ENCODE peak calls at places on chromosomes 6 and 20, in four cellular contexts. T is H1, R is K562, W is WTC11. Q is an unnamed sample.

GRCh38 chr6:129340983-129341382 is 369.0 kb downstream of the ARHGAP18 start:
- DNase-seq in T (no peak), W (no peak), R (no peak), Q (no peak)

GRCh38 chr6:11778648-11779307 is at the start of gene ADTRP:
- DNase-seq in T (no peak), W (no peak), R (peak; percentile 64), Q (no peak)

GRCh38 chr6:39865011-39865888 is 69.0 kb downstream of the MOCS1 start:
- DNase-seq in R (peak; percentile 83), T (peak; percentile 13), W (peak; percentile 94), Q (peak; percentile 65)

GRCh38 chr20:34997774-34998173 is 42.1 kb downstream of the MYH7B start:
- DNase-seq in R (no peak), W (no peak), T (no peak), Q (no peak)

GRCh38 chr6:147204843-147205311 is 660 bp downstream of the STXBP5 start:
- DNase-seq in W (no peak), R (no peak), T (no peak), Q (no peak)

GRCh38 chr20:64188682-64189529 is 24.7 kb downstream of the MYT1 start:
- DNase-seq in R (no peak), W (peak; percentile 35), T (peak; percentile 10), Q (peak; percentile 49)

GRCh38 chr6:47587503-47587902 is 109.9 kb downstream of the CD2AP start:
- DNase-seq in W (no peak), R (no peak), T (no peak), Q (no peak)

GRCh38 chr6:13119549-13119948 is 208.8 kb downstream of the TBC1D7 start:
- DNase-seq in R (no peak), T (no peak), W (no peak), Q (no peak)

GRCh38 chr6:125717120-125717731 is 32.2 kb upstream of the HEY2 start:
- DNase-seq in T (no peak), R (no peak), W (no peak), Q (no peak)

GRCh38 chr6:166411721-166412151 is 29.0 kb upstream of the MPC1 start:
- DNase-seq in T (no peak), R (no peak), W (no peak), Q (no peak)

GRCh38 chr6:77740380-77740779 is 87.5 kb downstream of the MEI4 start:
- DNase-seq in R (peak; percentile 7), W (no peak), T (no peak), Q (peak; percentile 11)

GRCh38 chr20:50338479-50339195 is 148.0 kb downstream of the CEBPB start:
- DNase-seq in T (no peak), W (peak; percentile 41), R (peak; percentile 52), Q (no peak)

GRCh38 chr6:105374010-105374420 is 28.9 kb downstream of the PREP start:
- DNase-seq in R (no peak), T (no peak), W (no peak), Q (no peak)

GRCh38 chr6:16146527-16146955 is 17.7 kb downstream of the MYLIP start:
- DNase-seq in T (no peak), W (no peak), R (no peak), Q (peak; percentile 38)

GRCh38 chr6:48213076-48213788 is 102.2 kb upstream of the PTCHD4 start:
- DNase-seq in R (no peak), W (no peak), T (no peak), Q (no peak)

GRCh38 chr6:24960991-24961475 is 25.3 kb upstream of the RIPOR2 start:
- DNase-seq in T (no peak), R (no peak), W (no peak), Q (no peak)

GRCh38 chr20:62922451-62922921 is 3.8 kb downstream of the DIDO1 start:
- DNase-seq in T (no peak), R (no peak), W (no peak), Q (no peak)
- TF ChIP-seq TEAD4 in T (no peak), R (no peak), W (no peak), Q (no peak)

GRCh38 chr20:10090588-10091166 is 55.9 kb downstream of the ANKEF1 start:
- DNase-seq in R (peak; percentile 21), W (peak; percentile 39), T (peak; percentile 19), Q (peak; percentile 50)
- TF ChIP-seq TEAD4 in R (no peak), W (no peak), T (no peak), Q (no peak)

GRCh38 chr6:583116-583515 is 73.8 kb downstream of the HUS1B start:
- DNase-seq in W (no peak), R (no peak), T (no peak), Q (no peak)

GRCh38 chr6:586553-586952 is 70.3 kb downstream of the HUS1B start:
- DNase-seq in W (no peak), T (no peak), R (no peak), Q (no peak)

GRCh38 chr6:579339-579738 is 77.6 kb downstream of the HUS1B start:
- DNase-seq in W (no peak), R (peak; percentile 41), T (no peak), Q (peak; percentile 69)

GRCh38 chr6:582370-582769 is 74.5 kb downstream of the HUS1B start:
- DNase-seq in R (no peak), W (peak; percentile 75), T (peak; percentile 66), Q (no peak)

DNA sequence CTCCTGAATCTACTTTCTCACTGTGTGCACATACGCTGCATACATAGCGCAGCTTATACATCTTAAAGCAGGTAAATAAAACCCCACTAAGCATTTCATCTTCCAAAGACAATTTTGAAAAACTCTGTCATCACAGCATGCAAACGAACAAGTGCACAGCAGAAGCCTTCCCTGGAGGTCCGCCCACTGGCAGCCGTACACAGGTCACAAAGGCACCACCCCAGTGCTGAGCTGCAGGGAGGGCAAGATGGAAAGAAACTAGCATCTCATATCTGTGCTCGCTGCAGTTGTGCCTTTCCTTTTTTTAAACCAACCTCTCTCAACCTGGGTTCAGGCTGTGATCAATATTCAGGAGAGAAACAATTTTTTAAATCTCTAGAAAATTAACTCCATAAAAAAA is 73.3 kb downstream of the HUS1B start:
- DNase-seq in W (no peak), R (no peak), T (no peak), Q (no peak)
- TF ChIP-seq TEAD4 in W (no peak), R (no peak), T (no peak), Q (no peak)

DNA sequence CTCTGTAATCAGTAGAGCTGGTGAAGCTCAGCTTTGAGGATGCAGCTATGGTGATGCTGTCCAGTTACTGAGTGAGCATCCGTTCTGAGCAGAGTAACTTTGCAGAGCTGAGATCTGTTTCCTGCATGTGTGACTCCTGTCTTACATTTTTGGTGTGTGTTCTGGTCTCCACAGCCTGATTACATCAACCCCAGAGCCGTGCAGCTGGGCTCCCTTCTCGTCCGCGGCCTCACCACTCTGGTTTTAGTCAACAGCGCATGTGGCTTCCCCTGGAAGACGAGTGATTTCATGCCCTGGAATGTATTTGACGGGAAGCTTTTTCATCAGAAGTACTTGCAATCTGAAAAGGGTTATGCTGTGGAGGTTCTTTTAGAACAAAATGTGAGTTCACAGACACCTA is 81.6 kb downstream of the FAM120B start:
- DNase-seq in T (no peak), W (no peak), R (no peak), Q (peak; percentile 66)
- TF ChIP-seq TEAD4 in T (no peak), W (no peak), R (no peak), Q (no peak)

DNA sequence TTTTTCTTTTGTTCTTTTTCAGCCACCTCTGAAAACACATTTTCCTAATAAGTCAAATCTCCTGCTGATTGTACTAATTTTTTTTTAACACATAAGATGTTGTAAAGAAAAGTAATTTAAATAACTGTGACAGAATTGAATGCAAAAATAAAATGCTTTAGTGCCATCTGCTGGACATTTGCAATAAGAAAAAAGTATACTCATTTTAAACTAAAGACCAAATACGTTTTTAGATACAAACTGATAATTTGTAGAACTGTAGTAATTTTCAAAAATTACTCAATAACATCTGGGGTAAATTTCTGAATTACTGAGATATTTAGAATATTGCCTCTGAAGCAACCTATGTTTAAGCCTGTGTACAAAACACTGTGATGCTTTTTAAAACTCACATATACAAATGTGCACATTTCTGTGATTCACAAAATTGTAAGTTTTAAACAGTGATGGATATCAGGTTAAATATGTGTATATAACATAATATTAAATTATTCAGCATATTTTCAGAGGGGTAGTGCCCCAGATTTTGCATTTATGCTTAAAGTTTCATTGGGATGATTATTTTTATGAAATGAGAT is 198.7 kb downstream of the RIMS1 start:
- DNase-seq in T (no peak), W (no peak), R (no peak), Q (no peak)
- TF ChIP-seq TEAD4 in T (no peak), W (no peak), R (no peak), Q (no peak)

DNA sequence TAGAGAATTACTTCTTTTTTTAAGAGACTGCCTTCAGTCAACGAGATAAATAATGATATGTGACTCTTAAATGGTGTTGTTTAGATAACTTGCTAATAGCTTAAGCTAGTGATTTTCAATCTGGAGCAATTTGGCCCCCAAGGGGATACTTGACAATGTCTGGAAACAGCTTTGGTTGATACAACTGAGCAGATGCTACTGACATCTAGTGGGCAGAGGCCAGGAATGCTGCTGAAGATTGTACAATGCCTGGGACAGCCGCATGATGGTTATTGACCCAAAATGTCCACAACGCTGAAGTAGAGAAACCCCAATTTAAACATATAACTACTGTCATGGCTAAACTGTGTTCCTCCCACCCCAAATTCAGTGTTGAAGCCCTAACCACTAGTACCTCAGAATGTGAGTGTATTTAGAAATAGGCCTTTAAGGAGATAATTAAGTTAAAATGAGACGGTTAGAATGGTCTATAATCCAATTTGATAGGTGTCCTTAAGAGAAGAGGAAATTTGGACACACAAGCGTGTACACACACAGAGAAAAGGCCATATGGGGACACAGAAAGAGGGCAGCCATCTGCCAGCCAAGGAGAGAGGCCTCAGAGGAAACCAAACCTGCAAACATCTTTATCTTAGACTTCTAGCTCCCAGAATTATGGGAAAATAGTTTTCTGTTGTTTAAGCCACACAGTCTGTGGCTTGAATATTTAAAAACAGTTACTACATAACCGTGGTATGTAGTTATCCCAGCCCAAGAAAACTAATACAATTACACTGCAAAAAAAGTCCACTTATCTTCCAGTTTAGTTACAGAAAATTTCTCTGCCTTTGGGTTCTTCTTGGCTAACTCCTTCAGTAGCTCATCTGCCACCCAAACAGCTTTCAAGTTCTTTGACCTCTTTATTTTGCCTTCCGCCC is 22.2 kb downstream of the RWDD2A start:
- DNase-seq in T (no peak), W (peak; percentile 49), R (peak; percentile 44), Q (peak; percentile 51)
- TF ChIP-seq TEAD4 in T (peak; percentile 69), W (no peak), R (peak; percentile 65), Q (no peak)

DNA sequence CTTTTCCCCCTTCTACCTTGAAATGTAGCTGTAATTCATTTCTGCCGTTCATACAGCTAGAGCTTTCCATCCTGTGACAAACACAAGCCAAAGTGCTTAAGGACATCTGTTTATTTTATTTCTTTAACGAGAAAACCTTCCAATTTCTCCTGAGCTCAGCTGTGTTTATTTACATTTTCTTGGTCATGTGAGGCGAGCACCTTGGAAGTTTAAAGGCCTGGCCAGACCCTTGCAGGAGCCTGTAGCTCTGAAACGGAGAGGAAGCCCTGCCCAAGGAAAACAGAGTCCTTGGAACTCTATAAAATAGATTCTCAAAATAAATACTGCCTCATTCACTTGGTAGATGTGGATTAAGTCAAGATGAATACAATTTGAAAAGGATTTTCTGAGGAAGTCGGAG is 223.1 kb downstream of the EYA2 start:
- DNase-seq in R (no peak), T (no peak), W (no peak), Q (no peak)
- TF ChIP-seq TEAD4 in R (no peak), T (no peak), W (no peak), Q (no peak)

Q was measured in SK-N-SH.